ENCODE peak calls at places on chromosome X, in six cellular contexts. L, E, D, J, U and M are unnamed samples.

GRCh38 chrX:131671714-131672113 is 127.8 kb downstream of the OR13H1 start:
- DNase-seq in L (no peak), D (no peak), U (no peak), J (no peak), E (no peak), M (no peak)

GRCh38 chrX:38175140-38175539 is 45.5 kb downstream of the SRPX start:
- DNase-seq in L (no peak), D (peak; percentile 64), U (no peak), J (peak; percentile 1), E (peak; percentile 20), M (no peak)

GRCh38 chrX:86002076-86002896 is 45.1 kb downstream of the CHM start:
- DNase-seq in D (peak; percentile 62), J (peak; percentile 25), L (no peak), E (peak; percentile 26), U (no peak), M (no peak)

GRCh38 chrX:131827935-131828334 is 195.2 kb upstream of the STK26 start:
- DNase-seq in D (no peak), U (no peak), J (peak; percentile 35), E (no peak), L (no peak), M (no peak)

GRCh38 chrX:129779747-129780146 is at the start of gene SASH3:
- DNase-seq in L (no peak), E (no peak), U (no peak), D (no peak), J (peak; percentile 78), M (no peak)

GRCh38 chrX:110803506-110803905 is 7.9 kb upstream of the CHRDL1 start:
- DNase-seq in U (no peak), E (no peak), L (no peak), J (no peak), D (no peak), M (no peak)

GRCh38 chrX:154546354-154547244 is at the start of gene G6PD:
- DNase-seq in E (peak; percentile 71), L (no peak), U (peak; percentile 59), J (peak; percentile 88), D (peak; percentile 85), M (no peak)

GRCh38 chrX:73922856-73923429 is 359.9 kb downstream of the CHIC1 start:
- DNase-seq in D (peak; percentile 16), U (no peak), J (no peak), L (no peak), E (peak; percentile 31), M (no peak)

GRCh38 chrX:151754042-151754419 is 19.5 kb downstream of the CNGA2 start:
- DNase-seq in L (peak; percentile 11), D (peak; percentile 84), U (no peak), E (peak; percentile 75), J (no peak), M (peak; percentile 51)

GRCh38 chrX:9790866-9791265 is 4.6 kb downstream of the SHROOM2 start:
- DNase-seq in D (no peak), U (no peak), E (no peak), J (no peak), L (no peak), M (no peak)

GRCh38 chrX:79572566-79572965 is 205.4 kb upstream of the ITM2A start:
- DNase-seq in J (no peak), L (no peak), D (no peak), E (no peak), U (no peak), M (no peak)

GRCh38 chrX:56232221-56233082 is at the start of gene KLF8:
- DNase-seq in U (no peak), J (peak; percentile 19), E (no peak), D (peak; percentile 2), L (no peak), M (no peak)

GRCh38 chrX:37943554-37943953 is 62.8 kb upstream of the SYTL5 start:
- DNase-seq in L (no peak), E (no peak), D (no peak), U (no peak), J (no peak), M (no peak)

GRCh38 chrX:20487227-20487626 is 220.5 kb upstream of the RPS6KA3 start:
- DNase-seq in D (peak; percentile 17), J (no peak), U (no peak), E (peak; percentile 52), L (no peak), M (no peak)

GRCh38 chrX:108437789-108438623 is at the start of gene COL4A6:
- DNase-seq in L (no peak), D (peak; percentile 64), E (no peak), U (no peak), J (no peak), M (no peak)

GRCh38 chrX:23782455-23782854 is 518 bp upstream of the SAT1 start:
- DNase-seq in J (no peak), E (no peak), U (no peak), D (no peak), L (no peak), M (no peak)

GRCh38 chrX:131067216-131067615 is 9.1 kb downstream of the ARHGAP36 start:
- DNase-seq in J (no peak), L (no peak), D (no peak), E (no peak), U (no peak), M (no peak)

GRCh38 chrX:1661048-1661921 is 46.4 kb downstream of the ASMT start:
- DNase-seq in E (no peak), U (peak; percentile 18), D (no peak), L (no peak), J (peak; percentile 96), M (no peak)

GRCh38 chrX:96474357-96475125 is 210.1 kb upstream of the DIAPH2 start:
- DNase-seq in E (no peak), U (no peak), D (no peak), J (no peak), L (no peak), M (no peak)

GRCh38 chrX:102957751-102958150 is 20.7 kb downstream of the RAB40AL start:
- DNase-seq in J (no peak), U (no peak), E (peak; percentile 43), L (no peak), D (peak; percentile 11), M (no peak)

GRCh38 chrX:71996826-71997225 is 86.2 kb downstream of the NHSL2 start:
- DNase-seq in D (no peak), E (peak; percentile 13), J (no peak), L (no peak), U (no peak), M (peak; percentile 6)

GRCh38 chrX:120305531-120306145 is 5.6 kb downstream of the TMEM255A start:
- DNase-seq in J (no peak), E (peak; percentile 45), D (no peak), U (no peak), L (no peak), M (no peak)

GRCh38 chrX:6184900-6185515 is 43.7 kb downstream of the NLGN4X start:
- DNase-seq in U (no peak), J (no peak), L (no peak), D (peak; percentile 74), E (no peak), M (no peak)

GRCh38 chrX:15143050-15143824 is 126.6 kb downstream of the ASB9 start:
- DNase-seq in U (no peak), E (peak; percentile 30), J (peak; percentile 11), L (no peak), D (peak; percentile 74), M (no peak)

GRCh38 chrX:133674726-133675470 is 259.6 kb upstream of the GPC4 start:
- DNase-seq in E (no peak), J (no peak), D (peak; percentile 42), L (no peak), U (no peak), M (no peak)

GRCh38 chrX:31038585-31039326 is 33.1 kb downstream of the FTHL17 start:
- DNase-seq in E (peak; percentile 4), L (peak; percentile 1), J (no peak), U (no peak), D (peak; percentile 53), M (no peak)

GRCh38 chrX:153791104-153791852 is 2.9 kb downstream of the IDH3G start:
- DNase-seq in J (no peak), D (no peak), L (no peak), E (no peak), U (no peak), M (no peak)